ENCODE peak calls at places on chromosomes 6 and 20, in seven cellular contexts. D is prostate gland, W is HCT116, G is upper lobe of left lung, U is Panc1, A is GM23338, J is stomach. I is an unnamed sample.

GRCh38 chr20:7879883-7880282 is 60.4 kb downstream of the HAO1 start:
- DNase-seq in A (peak), J (no peak), D (no peak), G (no peak), U (no peak), W (no peak), I (no peak)

GRCh38 chr6:115838763-115839401 is 221.8 kb downstream of the FRK start:
- DNase-seq in D (no peak), U (peak), G (no peak), W (peak), A (peak), J (peak), I (no peak)

GRCh38 chr20:60137657-60138245 is 179.5 kb downstream of the CDH26 start:
- DNase-seq in G (no peak), U (no peak), J (no peak), A (peak), D (no peak), W (peak), I (no peak)

GRCh38 chr6:37688088-37688850 is 9.4 kb downstream of the MDGA1 start:
- DNase-seq in U (no peak), J (no peak), A (no peak), D (no peak), G (no peak), W (no peak), I (no peak)

GRCh38 chr6:70413829-70414494 is 654 bp downstream of the FAM135A start:
- DNase-seq in W (no peak), A (peak), G (no peak), D (no peak), U (no peak), J (no peak), I (no peak)

GRCh38 chr20:47304287-47304686 is 52.2 kb downstream of the ZMYND8 start:
- DNase-seq in D (peak), W (no peak), A (no peak), J (peak), U (no peak), G (no peak), I (no peak)

GRCh38 chr6:108521616-108522107 is 39.1 kb upstream of the FOXO3 start:
- DNase-seq in U (no peak), J (no peak), D (no peak), A (no peak), G (no peak), W (no peak), I (no peak)

GRCh38 chr20:34532320-34532719 is 16.1 kb downstream of the DYNLRB1 start:
- DNase-seq in U (no peak), J (no peak), D (no peak), W (no peak), A (no peak), G (no peak), I (no peak)

GRCh38 chr6:54891536-54891935 is 45.0 kb downstream of the FAM83B start:
- DNase-seq in W (no peak), D (no peak), U (no peak), A (no peak), J (no peak), G (no peak), I (no peak)

GRCh38 chr20:872855-873520 is 39.5 kb downstream of the FAM110A start:
- DNase-seq in A (peak), D (no peak), J (no peak), G (no peak), U (no peak), W (no peak), I (no peak)

GRCh38 chr6:20853828-20854227 is 319.6 kb downstream of the CDKAL1 start:
- DNase-seq in U (no peak), W (no peak), J (no peak), G (no peak), A (no peak), D (no peak), I (no peak)

GRCh38 chr6:82025271-82025670 is 222.3 kb downstream of the IBTK start:
- DNase-seq in A (no peak), G (no peak), U (no peak), W (no peak), D (no peak), J (no peak), I (no peak)

GRCh38 chr6:68625998-68626397 is 9.1 kb upstream of the ADGRB3 start:
- DNase-seq in G (no peak), J (no peak), D (no peak), W (no peak), A (no peak), U (no peak), I (no peak)

GRCh38 chr6:55040102-55040848 is 134.0 kb upstream of the HCRTR2 start:
- DNase-seq in A (no peak), W (no peak), G (no peak), D (no peak), J (no peak), U (no peak), I (no peak)

GRCh38 chr6:19812512-19813119 is 24.6 kb upstream of the ID4 start:
- DNase-seq in G (no peak), J (no peak), U (no peak), D (no peak), W (peak), A (peak), I (no peak)

GRCh38 chr6:2891768-2892170 is 11.3 kb downstream of the SERPINB9 start:
- DNase-seq in W (no peak), J (peak), D (peak), A (no peak), U (no peak), G (no peak), I (no peak)

GRCh38 chr6:151216812-151217211 is 23.0 kb upstream of the AKAP12 start:
- DNase-seq in J (no peak), U (no peak), A (no peak), W (no peak), D (no peak), G (no peak), I (no peak)

GRCh38 chr6:12266571-12266970 is 23.6 kb upstream of the EDN1 start:
- DNase-seq in A (no peak), U (no peak), G (no peak), D (no peak), W (no peak), J (no peak), I (no peak)
- TF ChIP-seq POLR2AphosphoS5 in A (no peak), U (no peak), G (no peak), D (no peak), W (no peak), J (no peak), I (no peak)

GRCh38 chr6:157512081-157512682 is 131.2 kb downstream of the ZDHHC14 start:
- DNase-seq in D (no peak), W (no peak), G (no peak), A (no peak), U (no peak), J (no peak), I (no peak)
- H3K27ac ChIP-seq in D (no peak), W (no peak), G (no peak), A (no peak), U (no peak), J (no peak), I (no peak)

GRCh38 chr6:80744213-80744612 is 637.7 kb downstream of the BCKDHB start:
- DNase-seq in G (no peak), D (no peak), U (no peak), W (no peak), J (no peak), A (no peak), I (no peak)

GRCh38 chr6:80742481-80742880 is 636.0 kb downstream of the BCKDHB start:
- DNase-seq in U (no peak), W (peak), D (no peak), A (peak), J (no peak), G (no peak), I (no peak)
- TF ChIP-seq CTCF in U (peak), W (peak), D (no peak), A (peak), J (no peak), G (no peak), I (no peak)

GRCh38 chr20:32277361-32278198 is at the start of gene KIF3B:
- DNase-seq in A (peak), D (peak), J (peak), G (peak), W (peak), U (peak), I (peak)
- TF ChIP-seq POLR2AphosphoS5 in A (peak), D (peak), J (peak), G (peak), W (peak), U (peak), I (peak)

GRCh38 chr6:127148511-127148910 is 30.0 kb downstream of the RSPO3 start:
- DNase-seq in W (no peak), J (no peak), G (no peak), A (no peak), U (no peak), D (no peak), I (no peak)

GRCh38 chr6:127147576-127147975 is 29.1 kb downstream of the RSPO3 start:
- DNase-seq in U (no peak), A (no peak), J (no peak), D (no peak), W (no peak), G (no peak), I (no peak)

GRCh38 chr6:127146935-127147334 is 28.5 kb downstream of the RSPO3 start:
- DNase-seq in J (no peak), A (peak), W (no peak), D (no peak), U (no peak), G (no peak), I (no peak)
- H3K27ac ChIP-seq in J (no peak), A (no peak), W (no peak), D (no peak), U (no peak), G (no peak), I (no peak)

GRCh38 chr6:36536873-36537547 is 10.3 kb downstream of the STK38 start:
- DNase-seq in J (no peak), U (no peak), W (no peak), G (no peak), D (no peak), A (no peak), I (no peak)

GRCh38 chr6:36544228-36544627 is 3.1 kb downstream of the STK38 start:
- DNase-seq in J (no peak), U (no peak), A (no peak), G (peak), D (no peak), W (no peak), I (no peak)

GRCh38 chr6:36542041-36542440 is 5.2 kb downstream of the STK38 start:
- DNase-seq in U (no peak), W (no peak), D (no peak), G (no peak), A (no peak), J (no peak), I (no peak)

DNA sequence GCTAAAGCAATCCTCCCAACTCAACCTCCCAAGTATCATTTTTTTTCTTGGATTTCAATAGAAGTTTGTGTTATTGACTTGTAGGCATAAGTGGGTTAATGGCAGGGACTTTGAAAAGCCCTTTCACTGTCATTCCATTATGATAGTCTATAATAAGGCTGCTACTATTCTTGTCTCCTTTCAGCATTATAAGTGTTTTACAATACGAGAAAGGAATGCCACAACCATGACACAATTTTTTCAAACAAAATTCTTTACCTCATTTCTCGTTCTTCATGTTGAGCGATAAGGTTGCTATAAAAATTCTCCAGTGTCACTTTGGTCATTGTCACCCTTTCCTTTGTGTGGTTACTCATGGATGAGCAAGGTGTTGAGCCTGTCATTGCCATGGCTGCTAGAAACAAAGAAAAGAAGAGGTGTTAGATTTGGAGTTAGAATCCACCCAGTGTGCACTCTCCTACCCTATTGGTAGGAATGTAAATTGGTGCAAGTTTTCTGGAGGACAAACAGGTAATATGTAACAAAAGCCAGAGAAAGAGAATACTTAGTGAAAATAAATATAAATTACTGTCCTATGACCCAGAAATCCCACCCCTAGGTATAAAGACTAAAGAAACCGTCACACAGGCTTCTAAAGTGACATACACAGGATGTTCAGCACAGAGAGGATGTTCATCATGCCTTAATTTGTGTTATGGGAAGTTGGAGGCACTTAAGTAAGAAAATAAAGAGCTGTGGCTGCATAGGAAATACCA is 7.3 kb downstream of the STK38 start:
- DNase-seq in U (no peak), G (no peak), W (no peak), J (no peak), D (no peak), A (no peak), I (no peak)
- TF ChIP-seq CTCF in U (no peak), G (no peak), W (no peak), J (no peak), D (no peak), A (no peak), I (no peak)

DNA sequence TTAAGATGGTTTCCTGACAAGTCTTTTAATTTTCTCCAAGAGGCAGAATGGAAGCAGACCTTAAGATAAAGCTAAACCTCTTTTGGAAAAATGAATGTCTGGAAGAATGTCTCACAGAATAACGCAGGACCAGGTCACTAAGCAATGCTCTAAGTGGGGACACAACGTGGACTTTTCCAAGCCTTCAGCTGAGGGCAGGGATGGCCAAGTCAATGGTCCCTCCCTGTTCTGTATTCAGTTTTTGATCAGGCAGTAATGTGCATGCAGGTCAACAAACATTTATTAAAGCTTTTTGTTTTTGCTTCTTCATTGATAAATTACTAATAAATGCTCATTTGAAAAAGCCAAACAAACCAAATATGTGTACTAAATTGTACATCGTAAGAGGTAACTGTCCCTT is 2.0 kb upstream of the RNF182 start:
- DNase-seq in U (no peak), W (no peak), A (no peak), G (no peak), D (no peak), J (no peak), I (no peak)
- TF ChIP-seq POLR2AphosphoS5 in U (no peak), W (no peak), A (no peak), G (no peak), D (no peak), J (no peak), I (no peak)

GRCh38 chr20:50406610-50407136 is 103.5 kb upstream of the PTPN1 start:
- DNase-seq in W (no peak), G (no peak), U (no peak), J (no peak), A (no peak), D (no peak), I (no peak)

GRCh38 chr20:50405235-50405914 is 104.8 kb upstream of the PTPN1 start:
- DNase-seq in G (no peak), W (no peak), A (no peak), J (no peak), D (no peak), U (no peak), I (no peak)

GRCh38 chr20:50405915-50406609 is 104.1 kb upstream of the PTPN1 start:
- DNase-seq in U (no peak), J (no peak), A (no peak), W (no peak), G (no peak), D (no peak), I (no peak)

GRCh38 chr20:50403565-50404418 is 106.4 kb upstream of the PTPN1 start:
- DNase-seq in U (no peak), A (no peak), G (no peak), J (peak), D (no peak), W (no peak), I (no peak)

GRCh38 chr20:50404419-50405234 is 105.6 kb upstream of the PTPN1 start:
- DNase-seq in U (no peak), A (no peak), D (no peak), G (no peak), W (no peak), J (no peak), I (no peak)
- H3K27ac ChIP-seq in U (no peak), A (no peak), D (no peak), G (peak), W (no peak), J (peak), I (no peak)

I was measured in breast epithelium.